ENCODE peak calls at places on chromosomes 12 and 14, in seven cellular contexts. M, Q, V, U, D, P and O are unnamed samples.

GRCh38 chr14:72024043-72024407 is 91.8 kb downstream of the RGS6 start:
- DNase-seq in M (peak; percentile 15), Q (no peak), V (no peak), U (no peak), D (peak; percentile 64), P (no peak), O (peak; percentile 19)

GRCh38 chr12:56758728-56759269 is 4.3 kb upstream of the HSD17B6 start:
- DNase-seq in M (no peak), Q (no peak), V (no peak), U (no peak), D (no peak), P (no peak), O (no peak)

GRCh38 chr12:76740501-76740900 is 23.4 kb upstream of the ZDHHC17 start:
- DNase-seq in M (no peak), Q (no peak), V (no peak), U (no peak), D (no peak), P (no peak), O (no peak)

GRCh38 chr12:30902606-30903005 is 23.9 kb upstream of the TSPAN11 start:
- DNase-seq in M (no peak), Q (no peak), V (peak; percentile 55), U (no peak), D (no peak), P (no peak), O (no peak)

GRCh38 chr14:71116206-71117122 is 209.2 kb downstream of the PCNX1 start:
- DNase-seq in M (no peak), Q (no peak), V (no peak), U (no peak), D (no peak), P (no peak), O (no peak)

GRCh38 chr12:91356405-91356804 is 173.8 kb upstream of the DCN start:
- DNase-seq in M (no peak), Q (no peak), V (no peak), U (no peak), D (no peak), P (no peak), O (no peak)

GRCh38 chr12:101018540-101018939 is 191.5 kb downstream of the SLC5A8 start:
- DNase-seq in M (no peak), Q (peak; percentile 56), V (peak; percentile 44), U (no peak), D (peak; percentile 95), P (no peak), O (no peak)

GRCh38 chr12:75471928-75472865 is 8.4 kb upstream of the GLIPR1 start:
- DNase-seq in M (no peak), Q (no peak), V (no peak), U (no peak), D (no peak), P (no peak), O (no peak)

GRCh38 chr14:66651536-66652220 is 143.7 kb downstream of the GPHN start:
- DNase-seq in M (no peak), Q (no peak), V (no peak), U (no peak), D (no peak), P (no peak), O (no peak)

GRCh38 chr14:70394674-70395073 is 22.2 kb downstream of the SYNJ2BP start:
- DNase-seq in M (no peak), Q (no peak), V (no peak), U (no peak), D (no peak), P (no peak), O (no peak)

GRCh38 chr14:71414631-71415403 is 507.6 kb downstream of the PCNX1 start:
- DNase-seq in M (no peak), Q (peak; percentile 55), V (no peak), U (no peak), D (no peak), P (no peak), O (no peak)